ENCODE peak calls at places on chromosomes 7 and 10, in ten cellular contexts. One of them, this sample, is unnamed.

GRCh38 chr7:47278043-47278442 is 303.9 kb downstream of the TNS3 start:
- DNase-seq in activated T-helper 1 cell treated with anti-CD3 and anti-CD28 coated beads, Interleukin-2, amount 50 U/mL, for 16 hours: no peak
- DNase-seq in H54: no peak
- DNase-seq in NCI-H524: no peak
- DNase-seq in iPS-NIHi11: no peak
- DNase-seq in memory B cell: no peak
- DNase-seq in T1000: no peak
- DNase-seq in osteoblast: no peak
- DNase-seq in uterus: no peak
- DNase-seq in head of caudate nucleus: no peak
- DNase-seq in this sample: no peak

GRCh38 chr7:22563621-22564241 is 63.7 kb upstream of the STEAP1B start:
- DNase-seq in activated T-helper 1 cell treated with anti-CD3 and anti-CD28 coated beads, Interleukin-2, amount 50 U/mL, for 16 hours: no peak
- DNase-seq in H54: no peak
- DNase-seq in NCI-H524: no peak
- DNase-seq in iPS-NIHi11: no peak
- DNase-seq in memory B cell: no peak
- DNase-seq in T1000: peak
- DNase-seq in osteoblast: no peak
- DNase-seq in uterus: no peak
- DNase-seq in head of caudate nucleus: no peak
- DNase-seq in this sample: no peak

GRCh38 chr7:158166386-158167340 is 421.0 kb downstream of the PTPRN2 start:
- DNase-seq in activated T-helper 1 cell treated with anti-CD3 and anti-CD28 coated beads, Interleukin-2, amount 50 U/mL, for 16 hours: no peak
- DNase-seq in H54: no peak
- DNase-seq in NCI-H524: no peak
- DNase-seq in iPS-NIHi11: no peak
- DNase-seq in memory B cell: no peak
- DNase-seq in T1000: no peak
- DNase-seq in osteoblast: peak
- DNase-seq in uterus: no peak
- DNase-seq in head of caudate nucleus: no peak
- DNase-seq in this sample: no peak

GRCh38 chr10:15027741-15028140 is 16.0 kb upstream of the OLAH start:
- DNase-seq in activated T-helper 1 cell treated with anti-CD3 and anti-CD28 coated beads, Interleukin-2, amount 50 U/mL, for 16 hours: no peak
- DNase-seq in H54: no peak
- DNase-seq in NCI-H524: no peak
- DNase-seq in iPS-NIHi11: no peak
- DNase-seq in memory B cell: no peak
- DNase-seq in T1000: no peak
- DNase-seq in osteoblast: peak
- DNase-seq in uterus: no peak
- DNase-seq in head of caudate nucleus: no peak
- DNase-seq in this sample: no peak

GRCh38 chr10:49761789-49762565 is at the start of gene OGDHL:
- DNase-seq in activated T-helper 1 cell treated with anti-CD3 and anti-CD28 coated beads, Interleukin-2, amount 50 U/mL, for 16 hours: no peak
- DNase-seq in H54: peak
- DNase-seq in NCI-H524: peak
- DNase-seq in iPS-NIHi11: peak
- DNase-seq in memory B cell: peak
- DNase-seq in T1000: peak
- DNase-seq in osteoblast: peak
- DNase-seq in uterus: no peak
- DNase-seq in head of caudate nucleus: peak
- DNase-seq in this sample: peak

GRCh38 chr7:35797311-35797710 is 3.5 kb upstream of the SEPTIN7 start:
- DNase-seq in activated T-helper 1 cell treated with anti-CD3 and anti-CD28 coated beads, Interleukin-2, amount 50 U/mL, for 16 hours: no peak
- DNase-seq in H54: no peak
- DNase-seq in NCI-H524: no peak
- DNase-seq in iPS-NIHi11: no peak
- DNase-seq in memory B cell: no peak
- DNase-seq in T1000: no peak
- DNase-seq in osteoblast: no peak
- DNase-seq in uterus: no peak
- DNase-seq in head of caudate nucleus: peak
- DNase-seq in this sample: no peak

GRCh38 chr7:150325110-150325611 is 1.8 kb upstream of the ACTR3C start:
- DNase-seq in activated T-helper 1 cell treated with anti-CD3 and anti-CD28 coated beads, Interleukin-2, amount 50 U/mL, for 16 hours: no peak
- DNase-seq in H54: no peak
- DNase-seq in NCI-H524: no peak
- DNase-seq in iPS-NIHi11: no peak
- DNase-seq in memory B cell: no peak
- DNase-seq in T1000: no peak
- DNase-seq in osteoblast: no peak
- DNase-seq in uterus: peak
- DNase-seq in head of caudate nucleus: no peak
- DNase-seq in this sample: no peak

GRCh38 chr7:158111906-158112570 is 475.6 kb downstream of the PTPRN2 start:
- DNase-seq in activated T-helper 1 cell treated with anti-CD3 and anti-CD28 coated beads, Interleukin-2, amount 50 U/mL, for 16 hours: no peak
- DNase-seq in H54: no peak
- DNase-seq in NCI-H524: no peak
- DNase-seq in iPS-NIHi11: no peak
- DNase-seq in memory B cell: no peak
- DNase-seq in T1000: no peak
- DNase-seq in osteoblast: peak
- DNase-seq in uterus: no peak
- DNase-seq in head of caudate nucleus: no peak
- DNase-seq in this sample: no peak

GRCh38 chr10:60363187-60363586 is 26.5 kb downstream of the ANK3 start:
- DNase-seq in activated T-helper 1 cell treated with anti-CD3 and anti-CD28 coated beads, Interleukin-2, amount 50 U/mL, for 16 hours: no peak
- DNase-seq in H54: no peak
- DNase-seq in NCI-H524: no peak
- DNase-seq in iPS-NIHi11: no peak
- DNase-seq in memory B cell: no peak
- DNase-seq in T1000: no peak
- DNase-seq in osteoblast: no peak
- DNase-seq in uterus: no peak
- DNase-seq in head of caudate nucleus: no peak
- DNase-seq in this sample: no peak

GRCh38 chr7:50631639-50632038 is 66.4 kb upstream of the DDC start:
- DNase-seq in activated T-helper 1 cell treated with anti-CD3 and anti-CD28 coated beads, Interleukin-2, amount 50 U/mL, for 16 hours: no peak
- DNase-seq in H54: no peak
- DNase-seq in NCI-H524: no peak
- DNase-seq in iPS-NIHi11: no peak
- DNase-seq in memory B cell: no peak
- DNase-seq in T1000: no peak
- DNase-seq in osteoblast: no peak
- DNase-seq in uterus: no peak
- DNase-seq in head of caudate nucleus: no peak
- DNase-seq in this sample: no peak

This sample was measured in NT2/D1.